ENCODE peak calls at places on chromosomes 3 and 15, in four cellular contexts. N, Z, J and V are unnamed samples.

GRCh38 chr3:158267015-158267414 is 157.1 kb downstream of the RSRC1 start:
- DNase-seq in Z (no peak), N (no peak), J (no peak), V (no peak)

GRCh38 chr15:32842081-32842480 is 124.3 kb downstream of the GREM1 start:
- DNase-seq in N (no peak), J (no peak), Z (no peak), V (no peak)

GRCh38 chr3:129369711-129370110 is 58.7 kb downstream of the EFCAB12 start:
- DNase-seq in J (no peak), N (no peak), Z (no peak), V (no peak)

GRCh38 chr3:73110530-73110929 is 49.1 kb downstream of the EBLN2 start:
- DNase-seq in Z (no peak), J (no peak), N (no peak), V (no peak)

GRCh38 chr15:80437492-80437891 is 33.3 kb downstream of the ARNT2 start:
- DNase-seq in J (no peak), Z (no peak), N (peak), V (no peak)

GRCh38 chr15:80779658-80780415 is 667 bp downstream of the CEMIP start:
- DNase-seq in J (no peak), N (no peak), Z (no peak), V (no peak)

GRCh38 chr15:83887404-83887803 is 233.5 kb downstream of the ADAMTSL3 start:
- DNase-seq in J (no peak), Z (no peak), N (no peak), V (no peak)

GRCh38 chr15:67178569-67179210 is 75.8 kb downstream of the AAGAB start:
- DNase-seq in N (no peak), J (no peak), Z (no peak), V (no peak)

GRCh38 chr3:27880969-27881892 is 159.1 kb upstream of the EOMES start:
- DNase-seq in Z (no peak), J (peak), N (peak), V (no peak)

GRCh38 chr3:136535906-136536305 is 216.3 kb downstream of the STAG1 start:
- DNase-seq in N (no peak), Z (no peak), J (no peak), V (no peak)

GRCh38 chr15:39887832-39888231 is 32.2 kb downstream of the GPR176 start:
- DNase-seq in Z (no peak), N (no peak), J (no peak), V (peak)

GRCh38 chr3:119338749-119339148 is 44.6 kb downstream of the ARHGAP31 start:
- DNase-seq in Z (no peak), N (no peak), J (no peak), V (no peak)

GRCh38 chr3:29344986-29345385 is 64.1 kb downstream of the RBMS3 start:
- DNase-seq in N (no peak), Z (no peak), J (no peak), V (no peak)

GRCh38 chr3:143068059-143068458 is 51.5 kb upstream of the CHST2 start:
- DNase-seq in Z (no peak), J (no peak), N (no peak), V (no peak)

GRCh38 chr15:35522061-35522460 is 23.9 kb downstream of the DPH6 start:
- DNase-seq in J (no peak), N (no peak), Z (no peak), V (no peak)

GRCh38 chr3:16183601-16184270 is 9.3 kb downstream of the GALNT15 start:
- DNase-seq in Z (no peak), J (no peak), N (no peak), V (no peak)

GRCh38 chr15:100340721-100341661 is 784 bp downstream of the ADAMTS17 start:
- DNase-seq in J (no peak), N (peak), Z (no peak), V (no peak)

GRCh38 chr15:59819047-59819446 is 129.9 kb upstream of the BNIP2 start:
- DNase-seq in Z (no peak), N (no peak), J (no peak), V (no peak)

GRCh38 chr15:59545573-59545972 is 66.0 kb upstream of the GCNT3 start:
- DNase-seq in N (no peak), Z (no peak), J (no peak), V (no peak)

GRCh38 chr3:9731206-9732079 is at the start of gene BRPF1:
- DNase-seq in N (peak), Z (peak), J (peak), V (peak)
- TF ChIP-seq CTCF in N (peak), Z (peak), J (no peak), V (peak)

GRCh38 chr3:194482196-194482593 is 4.6 kb downstream of the ATP13A3 start:
- DNase-seq in Z (no peak), J (no peak), N (no peak), V (no peak)
- H3K4me3 ChIP-seq in Z (no peak), J (no peak), N (no peak), V (no peak)

GRCh38 chr3:133805702-133806475 is at the start of gene SRPRB:
- DNase-seq in N (peak), Z (peak), J (peak), V (peak)
- TF ChIP-seq POLR2A in N (peak), Z (no peak), J (peak), V (peak)

DNA sequence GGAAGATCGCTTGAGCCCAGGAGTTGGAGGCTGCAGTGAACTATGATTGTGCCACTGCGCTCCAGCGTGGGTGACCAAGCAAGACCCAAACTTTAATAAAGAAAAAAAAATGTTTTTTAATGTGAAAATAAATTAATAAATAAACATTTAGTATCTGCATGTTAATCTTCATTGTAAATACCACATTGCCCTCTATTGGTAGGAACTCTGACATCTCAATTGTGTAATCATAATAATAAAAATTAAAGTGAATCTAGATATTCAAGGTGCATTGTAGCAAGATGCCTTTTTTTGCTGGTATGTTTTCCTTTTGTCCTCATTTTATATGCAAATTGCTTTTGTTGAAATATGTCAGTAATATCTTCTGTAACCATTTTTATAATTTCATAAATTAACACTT is 95.0 kb upstream of the LIMD1 start:
- DNase-seq in N (no peak), Z (no peak), J (no peak), V (no peak)
- TF ChIP-seq CTCF in N (no peak), Z (no peak), J (peak), V (peak)

GRCh38 chr3:181899702-181900101 is 188.0 kb downstream of the SOX2 start:
- DNase-seq in J (no peak), N (no peak), Z (no peak), V (no peak)

GRCh38 chr3:181896605-181897004 is 184.9 kb downstream of the SOX2 start:
- DNase-seq in Z (no peak), N (no peak), J (no peak), V (no peak)

GRCh38 chr3:181906338-181906737 is 194.6 kb downstream of the SOX2 start:
- DNase-seq in N (no peak), Z (no peak), J (no peak), V (no peak)

DNA sequence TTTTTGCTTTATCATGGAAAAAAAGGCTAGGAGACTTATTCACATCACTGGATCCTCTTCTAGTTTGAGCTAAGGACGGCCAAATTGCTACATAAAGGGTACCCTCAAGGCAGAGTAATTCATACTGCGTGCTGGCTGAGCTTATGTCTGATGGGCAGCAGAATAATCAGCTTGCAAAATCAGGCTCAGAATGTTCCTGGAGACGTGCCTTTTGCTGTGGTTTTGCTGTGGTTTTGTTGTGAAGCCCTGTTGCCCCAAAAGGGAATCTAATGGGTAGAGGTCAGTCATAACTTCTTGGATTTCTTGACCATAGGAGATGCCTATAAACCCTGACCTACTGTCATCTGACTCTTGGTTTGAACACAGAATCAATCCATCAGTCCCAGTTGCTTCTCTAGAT is 189.9 kb downstream of the SOX2 start:
- DNase-seq in N (no peak), J (no peak), Z (no peak), V (no peak)
- H3K4me3 ChIP-seq in N (no peak), J (no peak), Z (no peak), V (no peak)

GRCh38 chr3:49121244-49121671 is 635 bp upstream of the USP19 start:
- DNase-seq in Z (no peak), N (no peak), J (no peak), V (no peak)

GRCh38 chr3:49122022-49122421 is 1.4 kb upstream of the USP19 start:
- DNase-seq in N (no peak), Z (no peak), J (no peak), V (no peak)

GRCh38 chr3:49119439-49119838 is 1.2 kb downstream of the USP19 start:
- DNase-seq in Z (no peak), J (no peak), N (no peak), V (no peak)

GRCh38 chr3:49120096-49120437 is 556 bp downstream of the USP19 start:
- DNase-seq in Z (no peak), J (no peak), N (no peak), V (no peak)

GRCh38 chr3:49120438-49121135 is at the start of gene USP19:
- DNase-seq in N (peak), Z (peak), J (peak), V (peak)
- TF ChIP-seq POLR2A in N (peak), Z (no peak), J (peak), V (peak)